ENCODE peak calls at places on chromosomes 1 and 21, in five cellular contexts. F, G, R, A and M are unnamed samples.

GRCh38 chr1:117612517-117613248 is 6.8 kb downstream of the TENT5C start:
- DNase-seq in F (no peak), G (no peak), R (peak), A (no peak), M (peak)

GRCh38 chr1:3981261-3981660 is 81.2 kb upstream of the C1orf174 start:
- DNase-seq in R (no peak), G (no peak), A (no peak), F (no peak), M (no peak)

GRCh38 chr21:35239811-35240219 is 190.7 kb upstream of the RUNX1 start:
- DNase-seq in R (no peak), A (peak), F (no peak), G (no peak), M (no peak)

GRCh38 chr21:34818663-34819158 is 149.9 kb downstream of the CLIC6 start:
- DNase-seq in G (no peak), R (no peak), F (no peak), A (no peak), M (no peak)

GRCh38 chr1:160539896-160540858 is 17.1 kb upstream of the SLAMF6 start:
- DNase-seq in R (no peak), G (no peak), F (no peak), A (no peak), M (no peak)

GRCh38 chr1:189803364-189803763 is 674.3 kb downstream of the BRINP3 start:
- DNase-seq in R (no peak), F (no peak), G (no peak), A (no peak), M (peak)

GRCh38 chr1:84379781-84380180 is 18.5 kb upstream of the DNASE2B start:
- DNase-seq in R (no peak), F (no peak), A (no peak), G (no peak), M (no peak)

GRCh38 chr1:115450641-115451040 is 112.6 kb upstream of the NGF start:
- DNase-seq in R (no peak), F (no peak), G (no peak), A (no peak), M (no peak)

GRCh38 chr1:97017895-97018294 is 296.3 kb downstream of the PTBP2 start:
- DNase-seq in F (no peak), A (no peak), G (no peak), R (no peak), M (no peak)

GRCh38 chr1:5996641-5997270 is 4.5 kb upstream of the NPHP4 start:
- DNase-seq in A (no peak), R (no peak), F (no peak), G (no peak), M (no peak)

GRCh38 chr21:46079357-46080170 is 18.3 kb upstream of the COL6A2 start:
- DNase-seq in A (no peak), G (no peak), F (no peak), R (peak), M (no peak)

GRCh38 chr21:31866077-31866511 is 6.7 kb upstream of the HUNK start:
- DNase-seq in R (peak), A (peak), F (peak), G (peak), M (peak)

GRCh38 chr1:115164484-115164883 is 75.2 kb upstream of the TSPAN2 start:
- DNase-seq in R (no peak), F (no peak), A (no peak), G (no peak), M (no peak)

GRCh38 chr1:190019717-190020116 is 457.9 kb downstream of the BRINP3 start:
- DNase-seq in G (peak), A (no peak), F (peak), R (no peak), M (no peak)

GRCh38 chr1:151790940-151791651 is 796 bp upstream of the TDRKH start:
- DNase-seq in A (peak), F (peak), R (no peak), G (no peak), M (peak)

GRCh38 chr1:24138481-24139158 is 4.3 kb downstream of the IL22RA1 start:
- DNase-seq in F (no peak), R (no peak), A (no peak), G (no peak), M (no peak)

GRCh38 chr1:87435484-87435883 is 106.8 kb downstream of the LMO4 start:
- DNase-seq in F (no peak), R (no peak), G (no peak), A (no peak), M (no peak)

GRCh38 chr1:26083246-26083645 is 15.8 kb upstream of the TRIM63 start:
- DNase-seq in F (no peak), R (no peak), A (no peak), G (no peak), M (no peak)

GRCh38 chr1:109947582-109948284 is 36.8 kb upstream of the AHCYL1 start:
- DNase-seq in G (no peak), A (no peak), R (no peak), F (no peak), M (no peak)

GRCh38 chr1:203627819-203628184 is 1.2 kb downstream of the ATP2B4 start:
- DNase-seq in F (no peak), G (no peak), R (no peak), A (no peak), M (peak)

GRCh38 chr21:36591326-36591970 is 107.5 kb upstream of the SIM2 start:
- DNase-seq in A (no peak), G (no peak), F (no peak), R (no peak), M (no peak)

GRCh38 chr1:93681095-93681548 is 515 bp downstream of the BCAR3 start:
- DNase-seq in F (no peak), A (no peak), R (no peak), G (no peak), M (peak)

GRCh38 chr21:45940091-45940490 is 41.5 kb upstream of the COL6A1 start:
- DNase-seq in R (no peak), F (no peak), G (no peak), A (no peak), M (no peak)

GRCh38 chr1:2592672-2593071 is 6.1 kb downstream of the PRXL2B start:
- DNase-seq in A (no peak), G (no peak), R (no peak), F (no peak), M (no peak)

GRCh38 chr1:201020647-201021332 is 2.7 kb downstream of the KIF21B start:
- DNase-seq in R (no peak), A (peak), F (no peak), G (no peak), M (peak)

GRCh38 chr1:28887835-28888682 is 26.3 kb upstream of the EPB41 start:
- DNase-seq in R (no peak), F (no peak), A (peak), G (no peak), M (no peak)

GRCh38 chr1:116763787-116764465 is 9.7 kb downstream of the CD2 start:
- DNase-seq in F (peak), A (no peak), G (no peak), R (no peak), M (no peak)

GRCh38 chr21:36859744-36860501 is 106.5 kb downstream of the HLCS start:
- DNase-seq in F (peak), A (no peak), G (peak), R (no peak), M (peak)

GRCh38 chr1:8155528-8156186 is 129.5 kb upstream of the ERRFI1 start:
- DNase-seq in R (no peak), G (no peak), F (no peak), A (no peak), M (no peak)

GRCh38 chr21:20783611-20784010 is 214.6 kb upstream of the NCAM2 start:
- DNase-seq in R (no peak), G (no peak), A (no peak), F (no peak), M (no peak)

GRCh38 chr1:214244252-214244651 is 36.7 kb upstream of the SMYD2 start:
- DNase-seq in R (no peak), G (no peak), F (no peak), A (no peak), M (no peak)

GRCh38 chr1:227424948-227425347 is 106.7 kb upstream of the CDC42BPA start:
- DNase-seq in G (no peak), F (no peak), R (no peak), A (no peak), M (no peak)

GRCh38 chr1:16076003-16076870 is 2.8 kb upstream of the FAM131C start:
- DNase-seq in R (peak), G (peak), F (peak), A (no peak), M (peak)

GRCh38 chr1:170927955-170928850 is 7.1 kb upstream of the MROH9 start:
- DNase-seq in G (no peak), F (no peak), A (peak), R (no peak), M (no peak)

GRCh38 chr1:85933901-85934300 is 222.7 kb downstream of the COL24A1 start:
- DNase-seq in R (no peak), G (no peak), A (no peak), F (no peak), M (no peak)

GRCh38 chr1:227257964-227258363 is 60.3 kb downstream of the CDC42BPA start:
- DNase-seq in A (no peak), R (no peak), G (no peak), F (no peak), M (no peak)

GRCh38 chr1:184329255-184329953 is 57.4 kb upstream of the C1orf21 start:
- DNase-seq in F (no peak), G (no peak), A (no peak), R (no peak), M (no peak)

GRCh38 chr1:234899041-234899787 is 229.4 kb downstream of the TOMM20 start:
- DNase-seq in R (no peak), G (no peak), F (no peak), A (peak), M (peak)